ENCODE peak calls at places on chromosomes 1 and 21, in eight cellular contexts. U is hippocampal formation, T is ascending aorta, W is BJ, Y is caudate nucleus, E is cerebellar cortex, C is right cardiac atrium, A is NCI-H1436. M is an unnamed sample.

GRCh38 chr1:187985145-187985896 is 1156.6 kb downstream of the PLA2G4A start:
- DNase-seq in U (no peak), T (no peak), W (no peak), Y (no peak), E (no peak), C (no peak), A (no peak), M (no peak)

GRCh38 chr21:44426663-44427191 is 28.6 kb upstream of the LRRC3 start:
- DNase-seq in U (no peak), T (peak; percentile 52), W (no peak), Y (no peak), E (no peak), C (no peak), A (no peak), M (no peak)

GRCh38 chr1:114232691-114233090 is 79.0 kb upstream of the SYT6 start:
- DNase-seq in U (no peak), T (no peak), W (no peak), Y (no peak), E (no peak), C (no peak), A (no peak), M (no peak)

GRCh38 chr1:174021611-174022079 is 512 bp downstream of the RC3H1 start:
- DNase-seq in U (no peak), T (peak; percentile 68), W (no peak), Y (peak; percentile 37), E (peak; percentile 46), C (peak; percentile 54), A (peak; percentile 27), M (no peak)

GRCh38 chr21:26686278-26686677 is 113.2 kb upstream of the CYYR1 start:
- DNase-seq in U (no peak), T (no peak), W (no peak), Y (no peak), E (peak; percentile 4), C (no peak), A (no peak), M (no peak)

GRCh38 chr1:157438236-157439012 is 113.9 kb downstream of the FCRL5 start:
- DNase-seq in U (no peak), T (no peak), W (no peak), Y (no peak), E (no peak), C (no peak), A (no peak), M (no peak)

GRCh38 chr1:52032785-52033131 is 852 bp downstream of the KTI12 start:
- DNase-seq in U (no peak), T (peak; percentile 79), W (no peak), Y (no peak), E (peak; percentile 27), C (peak; percentile 50), A (peak; percentile 4), M (peak; percentile 25)

GRCh38 chr1:165313906-165314305 is 42.6 kb downstream of the LMX1A start:
- DNase-seq in U (no peak), T (no peak), W (no peak), Y (no peak), E (no peak), C (no peak), A (no peak), M (no peak)

GRCh38 chr1:154186177-154186576 is 5.7 kb downstream of the TPM3 start:
- DNase-seq in U (no peak), T (no peak), W (no peak), Y (no peak), E (peak; percentile 44), C (peak; percentile 48), A (peak; percentile 33), M (no peak)

GRCh38 chr1:102833171-102833570 is 275.2 kb downstream of the COL11A1 start:
- DNase-seq in U (no peak), T (no peak), W (no peak), Y (no peak), E (no peak), C (no peak), A (no peak), M (no peak)

GRCh38 chr1:167090289-167090942 is at the start of gene GPA33:
- DNase-seq in U (no peak), T (no peak), W (no peak), Y (no peak), E (no peak), C (no peak), A (no peak), M (no peak)

GRCh38 chr1:38029081-38029681 is 16.6 kb downstream of the UTP11 start:
- DNase-seq in U (no peak), T (no peak), W (no peak), Y (no peak), E (no peak), C (no peak), A (no peak), M (no peak)

GRCh38 chr1:36128126-36128904 is 3.3 kb upstream of the COL8A2 start:
- DNase-seq in U (no peak), T (no peak), W (no peak), Y (no peak), E (no peak), C (no peak), A (no peak), M (no peak)

GRCh38 chr1:228006034-228006792 is 585 bp upstream of the WNT3A start:
- DNase-seq in U (no peak), T (peak; percentile 31), W (no peak), Y (no peak), E (no peak), C (no peak), A (no peak), M (no peak)

GRCh38 chr1:89552481-89553194 is 28.0 kb downstream of the LRRC8B start:
- DNase-seq in U (peak; percentile 30), T (no peak), W (no peak), Y (no peak), E (no peak), C (no peak), A (peak; percentile 43), M (no peak)

GRCh38 chr1:205578780-205579571 is 52.8 kb downstream of the ELK4 start:
- DNase-seq in U (no peak), T (peak; percentile 18), W (no peak), Y (no peak), E (no peak), C (no peak), A (peak; percentile 32), M (no peak)

GRCh38 chr1:230288641-230289349 is 137.3 kb downstream of the PGBD5 start:
- DNase-seq in U (no peak), T (peak; percentile 38), W (no peak), Y (no peak), E (no peak), C (no peak), A (no peak), M (no peak)

GRCh38 chr1:52636701-52637695 is 4.0 kb downstream of the SHISAL2A start:
- DNase-seq in U (no peak), T (no peak), W (no peak), Y (no peak), E (no peak), C (no peak), A (no peak), M (no peak)

GRCh38 chr1:48581256-48581655 is 109.3 kb upstream of the SPATA6 start:
- DNase-seq in U (no peak), T (no peak), W (no peak), Y (no peak), E (no peak), C (no peak), A (no peak), M (no peak)

GRCh38 chr21:31656199-31657095 is 3.0 kb upstream of the SOD1 start:
- DNase-seq in U (no peak), T (no peak), W (no peak), Y (no peak), E (no peak), C (no peak), A (no peak), M (no peak)

GRCh38 chr1:151310986-151311385 is 16.2 kb downstream of the PI4KB start:
- DNase-seq in U (no peak), T (no peak), W (no peak), Y (no peak), E (no peak), C (no peak), A (no peak), M (no peak)

M was measured in GOT3.